ENCODE peak calls at places on chromosomes 13 and 19, in ten cellular contexts. T is NCI-H1436 treated with DMSO at 0.1 percent for 48 hours; D is CD4-positive, alpha-beta T cell; B is NCI-H2081; N is fibroblast of lung; I is neural crest cell; K is AG08395; G is substantia nigra; M is NCI-H446; W is activated CD4-positive, alpha-beta T cell treated with anti-CD3 and anti-CD28 coated beads for 1 hour. J is an unnamed sample.

GRCh38 chr13:75857291-75857690 is 221.2 kb downstream of the LMO7 start:
- DNase-seq in I (no peak), G (no peak), D (no peak), M (no peak), W (no peak), T (no peak), N (no peak), B (no peak), K (no peak), J (no peak)

GRCh38 chr19:38206928-38207327 is 17.1 kb downstream of the DPF1 start:
- DNase-seq in I (no peak), T (no peak), N (no peak), D (no peak), B (no peak), G (no peak), M (no peak), K (no peak), W (no peak), J (no peak)

GRCh38 chr19:29629836-29630534 is 23.9 kb downstream of the POP4 start:
- DNase-seq in I (no peak), B (no peak), K (no peak), W (no peak), N (no peak), G (no peak), T (no peak), M (no peak), D (peak), J (no peak)

GRCh38 chr13:29103036-29103800 is 283.1 kb downstream of the MTUS2 start:
- DNase-seq in N (no peak), M (no peak), D (no peak), K (no peak), T (no peak), W (no peak), I (no peak), G (no peak), B (no peak), J (no peak)

GRCh38 chr13:19910336-19911072 is 47.1 kb upstream of the ZMYM5 start:
- DNase-seq in B (no peak), N (no peak), K (peak), W (no peak), I (no peak), M (no peak), D (no peak), T (no peak), G (no peak), J (peak)

GRCh38 chr19:29622191-29623070 is 16.3 kb downstream of the POP4 start:
- DNase-seq in I (no peak), G (no peak), T (no peak), W (no peak), K (peak), D (no peak), M (no peak), B (no peak), N (no peak), J (no peak)

GRCh38 chr13:33089311-33089710 is 73.1 kb downstream of the KL start:
- DNase-seq in M (no peak), W (no peak), T (no peak), I (no peak), G (no peak), N (no peak), D (no peak), B (no peak), K (no peak), J (no peak)

GRCh38 chr19:47107201-47107952 is 6.2 kb downstream of the ZC3H4 start:
- DNase-seq in G (no peak), T (no peak), D (peak), W (no peak), I (no peak), N (peak), M (no peak), B (no peak), K (no peak), J (no peak)

GRCh38 chr13:43933378-43933777 is 53.7 kb downstream of the LACC1 start:
- DNase-seq in D (no peak), N (no peak), M (no peak), K (no peak), T (no peak), B (no peak), G (no peak), W (no peak), I (no peak), J (no peak)

GRCh38 chr19:51570962-51571575 is at the start of gene ZNF175:
- DNase-seq in N (peak), G (peak), D (peak), K (peak), M (peak), T (peak), I (peak), B (peak), W (peak), J (peak)

GRCh38 chr13:32409561-32410440 is 18.1 kb downstream of the N4BP2L1 start:
- DNase-seq in N (peak), B (no peak), T (peak), D (no peak), G (no peak), I (no peak), M (peak), W (no peak), K (peak), J (no peak)

J was measured in RWPE1.